ENCODE peak calls at places on chromosome 4, in five cellular contexts. V is mammary epithelial cell, X is tibial artery, C is ovary, Y is psoas muscle. N is an unnamed sample. For H3K4me1, the result is how much of the 10 kb centered on the place peaks cover.

GRCh38 chr4:86551387-86551786 is 42.7 kb upstream of the PTPN13 start:
- DNase-seq in C (no peak), V (no peak), Y (no peak), X (no peak), N (no peak)

GRCh38 chr4:111639120-111639519 is 506.1 kb upstream of the FAM241A start:
- DNase-seq in Y (no peak), C (no peak), V (no peak), X (no peak), N (no peak)

GRCh38 chr4:156686120-156686519 is 285.5 kb downstream of the PDGFC start:
- DNase-seq in Y (no peak), V (peak), X (no peak), C (no peak), N (peak)

GRCh38 chr4:150257338-150257737 is 179.1 kb downstream of the DCLK2 start:
- DNase-seq in X (no peak), V (no peak), Y (no peak), C (no peak), N (no peak)

GRCh38 chr4:140755811-140756291 is 334 bp downstream of the TBC1D9 start:
- DNase-seq in Y (peak), C (peak), X (peak), V (peak), N (peak)

GRCh38 chr4:10326075-10326474 is 131.2 kb downstream of the ZNF518B start:
- DNase-seq in X (no peak), Y (no peak), C (no peak), V (no peak), N (no peak)

GRCh38 chr4:80990851-80991250 is 39.7 kb upstream of the BMP3 start:
- DNase-seq in V (no peak), C (no peak), X (no peak), Y (no peak), N (no peak)

GRCh38 chr4:3256230-3257124 is 7.5 kb downstream of the MSANTD1 start:
- DNase-seq in X (no peak), Y (peak), V (no peak), C (no peak), N (no peak)

GRCh38 chr4:19880205-19880604 is 371.5 kb upstream of the SLIT2 start:
- DNase-seq in C (no peak), Y (no peak), V (no peak), X (no peak), N (no peak)

GRCh38 chr4:1777822-1778641 is 15.1 kb upstream of the FGFR3 start:
- DNase-seq in Y (no peak), X (no peak), C (no peak), V (peak), N (no peak)

GRCh38 chr4:108683479-108683878 is 33.1 kb downstream of the OSTC start:
- DNase-seq in C (no peak), Y (no peak), V (peak), X (no peak), N (peak)

GRCh38 chr4:30962949-30963348 is 242.8 kb downstream of the PCDH7 start:
- DNase-seq in X (no peak), C (no peak), Y (no peak), V (peak), N (peak)

GRCh38 chr4:120694973-120695372 is 227.6 kb downstream of the PRDM5 start:
- DNase-seq in Y (no peak), V (peak), X (no peak), C (no peak), N (peak)

GRCh38 chr4:184949020-184949419 is 69.3 kb upstream of the HELT start:
- DNase-seq in X (no peak), V (no peak), Y (no peak), C (no peak), N (no peak)

GRCh38 chr4:65868096-65868824 is 198.0 kb upstream of the EPHA5 start:
- DNase-seq in V (peak), C (no peak), Y (no peak), X (no peak), N (peak)

GRCh38 chr4:65861993-65862392 is 191.7 kb upstream of the EPHA5 start:
- DNase-seq in V (no peak), X (no peak), Y (no peak), C (no peak), N (peak)

DNA sequence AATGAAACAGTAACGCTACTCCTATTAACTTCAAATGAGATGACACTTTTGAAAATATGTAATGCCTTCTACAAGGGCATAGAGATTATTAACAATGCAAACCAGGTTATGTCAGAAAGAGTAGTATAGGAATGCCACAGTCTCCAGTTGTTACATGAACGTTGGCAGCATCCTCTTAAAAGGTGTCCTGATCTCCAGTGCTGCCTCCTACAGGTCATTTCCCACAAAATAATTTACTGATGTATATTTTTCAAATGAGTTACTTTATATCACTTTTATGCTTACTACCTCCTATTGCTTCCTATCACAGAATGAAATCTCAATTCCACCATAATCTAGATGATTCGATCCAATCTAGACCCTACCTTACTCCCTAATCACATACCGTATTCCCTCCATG is 195.2 kb upstream of the EPHA5 start:
- DNase-seq in V (peak), X (no peak), Y (no peak), C (no peak), N (peak)
- TF ChIP-seq CTCF in V (peak), X (no peak), Y (no peak), C (no peak), N (peak)

DNA sequence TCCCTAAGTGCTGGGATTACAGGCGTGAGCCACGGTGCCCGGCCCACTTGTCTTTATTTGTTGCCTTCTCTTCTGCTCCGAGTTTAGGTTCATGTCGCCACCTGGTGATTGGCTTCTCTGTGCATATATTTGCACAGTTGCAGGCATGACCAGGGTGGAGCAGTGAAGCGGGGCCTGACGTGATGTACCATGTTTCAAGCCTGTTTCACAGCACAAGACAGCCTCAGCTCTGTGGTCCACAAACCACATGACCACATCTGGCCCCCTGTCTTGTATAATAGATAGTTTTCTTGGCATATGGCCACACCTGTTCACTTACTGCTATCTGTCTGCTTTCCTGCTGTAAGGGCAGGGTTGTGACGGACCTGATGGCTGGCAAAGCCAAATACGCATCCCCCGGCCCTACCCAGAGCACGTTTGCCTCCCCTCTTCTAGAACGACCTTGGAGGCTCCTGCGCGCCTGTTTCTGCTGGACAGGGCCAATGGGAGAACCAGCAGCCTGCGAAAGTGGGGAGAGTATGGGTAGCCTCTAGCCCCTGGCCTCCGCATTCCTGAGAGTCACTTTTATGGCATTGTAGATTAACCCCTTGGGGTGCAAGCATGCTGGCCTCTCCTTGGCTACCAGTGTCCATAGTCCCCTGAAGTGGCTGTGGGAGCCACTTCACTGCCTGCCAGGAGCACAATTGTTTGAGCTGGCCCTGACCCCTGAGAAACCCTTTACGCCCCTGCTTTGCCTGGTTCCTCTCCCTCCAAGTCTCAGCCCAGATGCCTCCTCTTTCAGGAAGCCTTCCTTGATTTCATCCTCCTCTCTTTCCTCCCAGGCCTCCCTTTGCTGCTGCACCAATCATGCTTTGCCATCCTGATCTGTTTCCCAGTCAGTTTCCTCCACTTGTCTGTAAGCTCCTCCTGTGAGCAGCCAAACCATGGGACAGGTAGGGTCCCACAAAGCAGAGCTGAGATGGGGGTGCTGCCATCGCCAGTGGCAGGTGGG is 6.0 kb upstream of the SH3TC1 start:
- DNase-seq in C (no peak), V (no peak), X (no peak), Y (peak), N (peak)
- H3K4me1 ChIP-seq in C (under half), V (under half), X (under half), Y (under half), N (under half)

GRCh38 chr4:95522682-95523410 is 25.9 kb downstream of the UNC5C start:
- DNase-seq in Y (no peak), C (no peak), X (no peak), V (no peak), N (no peak)
- H3K27ac ChIP-seq in Y (no peak), C (no peak), X (no peak), V (no peak), N (no peak)

GRCh38 chr4:154911097-154911496 is 130.0 kb downstream of the RBM46 start:
- DNase-seq in V (no peak), X (no peak), C (no peak), Y (no peak), N (no peak)
- TF ChIP-seq CTCF in V (peak), X (no peak), C (no peak), Y (no peak), N (no peak)

DNA sequence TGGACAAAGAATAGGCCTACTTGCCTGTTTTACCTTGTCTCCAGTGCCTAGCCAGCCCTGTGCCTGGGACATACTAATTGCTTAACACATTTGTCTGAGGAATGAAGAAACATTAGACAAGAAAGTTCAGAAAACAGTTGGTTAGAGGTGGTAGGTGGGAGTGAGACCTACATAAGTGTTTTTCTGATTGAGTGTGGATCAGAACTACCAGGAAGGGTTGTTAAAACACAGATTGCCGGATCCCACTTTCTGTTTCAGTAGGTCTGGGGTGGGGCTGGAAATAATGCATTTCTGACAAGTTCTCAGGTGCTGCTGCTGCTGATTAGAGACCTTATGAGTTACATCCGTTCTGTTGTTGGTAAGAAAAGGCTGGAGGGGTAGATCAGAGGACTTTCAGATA is 5.7 kb upstream of the JADE1 start:
- DNase-seq in X (no peak), Y (no peak), V (no peak), C (no peak), N (no peak)
- H3K4me1 ChIP-seq in X (under half), Y (under half), V (under half), C (under half), N (under half)